ENCODE peak calls at places on chromosomes 16 and 17, in five cellular contexts. I is iPS DF 19.7, Q is T-helper 1 cell, X is D721Med, D is natural killer cell. P is an unnamed sample.

GRCh38 chr17:47230864-47231263 is 21.7 kb downstream of the MYL4 start:
- DNase-seq in I (no peak), Q (no peak), X (no peak), D (no peak), P (no peak)

GRCh38 chr17:19578545-19578944 is 44.9 kb downstream of the SLC47A1 start:
- DNase-seq in I (no peak), Q (no peak), X (peak; percentile 84), D (no peak), P (no peak)

GRCh38 chr16:3846087-3846486 is 34.4 kb downstream of the CREBBP start:
- DNase-seq in I (no peak), Q (no peak), X (no peak), D (no peak), P (no peak)

GRCh38 chr16:86757704-86758040 is 179.3 kb downstream of the FOXL1 start:
- DNase-seq in I (no peak), Q (no peak), X (no peak), D (no peak), P (no peak)

GRCh38 chr17:32912218-32912897 is 15.6 kb upstream of the TMEM98 start:
- DNase-seq in I (no peak), Q (no peak), X (no peak), D (no peak), P (peak; percentile 36)

GRCh38 chr16:89023151-89023551 is 46.1 kb upstream of the CBFA2T3 start:
- DNase-seq in I (no peak), Q (no peak), X (no peak), D (no peak), P (no peak)

GRCh38 chr17:40295471-40296457 is 8.1 kb downstream of the CDC6 start:
- DNase-seq in I (no peak), Q (no peak), X (no peak), D (no peak), P (no peak)

GRCh38 chr16:84617068-84617630 is 729 bp downstream of the COTL1 start:
- DNase-seq in I (no peak), Q (peak; percentile 62), X (no peak), D (peak; percentile 31), P (peak; percentile 40)

GRCh38 chr16:75043175-75043937 is 44.5 kb downstream of the ZNRF1 start:
- DNase-seq in I (no peak), Q (no peak), X (no peak), D (no peak), P (no peak)

GRCh38 chr17:73163043-73163442 is 1.8 kb upstream of the SSTR2 start:
- DNase-seq in I (no peak), Q (no peak), X (no peak), D (no peak), P (no peak)

GRCh38 chr17:40646791-40647548 is 648 bp downstream of the SMARCE1 start:
- DNase-seq in I (no peak), Q (no peak), X (peak; percentile 13), D (no peak), P (peak; percentile 31)

GRCh38 chr17:74635418-74635817 is 11.9 kb upstream of the CD300E start:
- DNase-seq in I (no peak), Q (no peak), X (no peak), D (no peak), P (peak; percentile 23)

GRCh38 chr17:50100921-50101345 is 5.8 kb downstream of the PDK2 start:
- DNase-seq in I (no peak), Q (no peak), X (no peak), D (no peak), P (no peak)